ENCODE peak calls at places on chromosomes 16 and 17, in eight cellular contexts. One of them, this sample, is unnamed.

GRCh38 chr17:44948315-44948795 is 782 bp upstream of the KIF18B start:
- DNase-seq in stimulated activated CD4-positive, alpha-beta T cell treated with anti-CD3 and anti-CD28 coated beads, Interleukin-15, amount 100 ng/mL, for 24 hours: no peak
- DNase-seq in smooth muscle cell of the brain vasculature: no peak
- DNase-seq in GM06990: no peak
- DNase-seq in anterior cingulate cortex: no peak
- DNase-seq in NCI-H1048: no peak
- DNase-seq in fibroblast of mammary gland: no peak
- DNase-seq in activated CD8-positive, alpha-beta memory T cell treated with anti-CD3 and anti-CD28 coated beads for 4 hours: no peak
- DNase-seq in this sample: no peak

GRCh38 chr16:10086620-10087019 is 95.6 kb downstream of the GRIN2A start:
- DNase-seq in stimulated activated CD4-positive, alpha-beta T cell treated with anti-CD3 and anti-CD28 coated beads, Interleukin-15, amount 100 ng/mL, for 24 hours: no peak
- DNase-seq in smooth muscle cell of the brain vasculature: no peak
- DNase-seq in GM06990: no peak
- DNase-seq in anterior cingulate cortex: no peak
- DNase-seq in NCI-H1048: no peak
- DNase-seq in fibroblast of mammary gland: no peak
- DNase-seq in activated CD8-positive, alpha-beta memory T cell treated with anti-CD3 and anti-CD28 coated beads for 4 hours: no peak
- DNase-seq in this sample: no peak

GRCh38 chr17:62657664-62658063 is 30.2 kb downstream of the MRC2 start:
- DNase-seq in stimulated activated CD4-positive, alpha-beta T cell treated with anti-CD3 and anti-CD28 coated beads, Interleukin-15, amount 100 ng/mL, for 24 hours: no peak
- DNase-seq in smooth muscle cell of the brain vasculature: no peak
- DNase-seq in GM06990: no peak
- DNase-seq in anterior cingulate cortex: no peak
- DNase-seq in NCI-H1048: no peak
- DNase-seq in fibroblast of mammary gland: no peak
- DNase-seq in activated CD8-positive, alpha-beta memory T cell treated with anti-CD3 and anti-CD28 coated beads for 4 hours: no peak
- DNase-seq in this sample: no peak

GRCh38 chr17:33291248-33292183 is 1.6 kb downstream of the ASIC2 start:
- DNase-seq in stimulated activated CD4-positive, alpha-beta T cell treated with anti-CD3 and anti-CD28 coated beads, Interleukin-15, amount 100 ng/mL, for 24 hours: peak
- DNase-seq in smooth muscle cell of the brain vasculature: no peak
- DNase-seq in GM06990: peak
- DNase-seq in anterior cingulate cortex: peak
- DNase-seq in NCI-H1048: no peak
- DNase-seq in fibroblast of mammary gland: peak
- DNase-seq in activated CD8-positive, alpha-beta memory T cell treated with anti-CD3 and anti-CD28 coated beads for 4 hours: no peak
- DNase-seq in this sample: peak

GRCh38 chr17:20999044-20999573 is 43.7 kb downstream of the USP22 start:
- DNase-seq in stimulated activated CD4-positive, alpha-beta T cell treated with anti-CD3 and anti-CD28 coated beads, Interleukin-15, amount 100 ng/mL, for 24 hours: no peak
- DNase-seq in smooth muscle cell of the brain vasculature: no peak
- DNase-seq in GM06990: no peak
- DNase-seq in anterior cingulate cortex: no peak
- DNase-seq in NCI-H1048: no peak
- DNase-seq in fibroblast of mammary gland: peak
- DNase-seq in activated CD8-positive, alpha-beta memory T cell treated with anti-CD3 and anti-CD28 coated beads for 4 hours: no peak
- DNase-seq in this sample: peak

GRCh38 chr17:49469831-49470568 is 25.1 kb upstream of the NGFR start:
- DNase-seq in stimulated activated CD4-positive, alpha-beta T cell treated with anti-CD3 and anti-CD28 coated beads, Interleukin-15, amount 100 ng/mL, for 24 hours: peak
- DNase-seq in smooth muscle cell of the brain vasculature: no peak
- DNase-seq in GM06990: no peak
- DNase-seq in anterior cingulate cortex: no peak
- DNase-seq in NCI-H1048: no peak
- DNase-seq in fibroblast of mammary gland: peak
- DNase-seq in activated CD8-positive, alpha-beta memory T cell treated with anti-CD3 and anti-CD28 coated beads for 4 hours: no peak
- DNase-seq in this sample: no peak

GRCh38 chr17:28335959-28336871 is 654 bp downstream of the TNFAIP1 start:
- DNase-seq in stimulated activated CD4-positive, alpha-beta T cell treated with anti-CD3 and anti-CD28 coated beads, Interleukin-15, amount 100 ng/mL, for 24 hours: peak
- DNase-seq in smooth muscle cell of the brain vasculature: no peak
- DNase-seq in GM06990: no peak
- DNase-seq in anterior cingulate cortex: peak
- DNase-seq in NCI-H1048: peak
- DNase-seq in fibroblast of mammary gland: peak
- DNase-seq in activated CD8-positive, alpha-beta memory T cell treated with anti-CD3 and anti-CD28 coated beads for 4 hours: no peak
- DNase-seq in this sample: peak

GRCh38 chr16:12449795-12450194 is 353.9 kb downstream of the CPPED1 start:
- DNase-seq in stimulated activated CD4-positive, alpha-beta T cell treated with anti-CD3 and anti-CD28 coated beads, Interleukin-15, amount 100 ng/mL, for 24 hours: peak
- DNase-seq in smooth muscle cell of the brain vasculature: no peak
- DNase-seq in GM06990: no peak
- DNase-seq in anterior cingulate cortex: no peak
- DNase-seq in NCI-H1048: no peak
- DNase-seq in fibroblast of mammary gland: peak
- DNase-seq in activated CD8-positive, alpha-beta memory T cell treated with anti-CD3 and anti-CD28 coated beads for 4 hours: no peak
- DNase-seq in this sample: no peak

GRCh38 chr17:48149174-48150106 is 41.9 kb downstream of the SNX11 start:
- DNase-seq in stimulated activated CD4-positive, alpha-beta T cell treated with anti-CD3 and anti-CD28 coated beads, Interleukin-15, amount 100 ng/mL, for 24 hours: no peak
- DNase-seq in smooth muscle cell of the brain vasculature: no peak
- DNase-seq in GM06990: no peak
- DNase-seq in anterior cingulate cortex: no peak
- DNase-seq in NCI-H1048: no peak
- DNase-seq in fibroblast of mammary gland: no peak
- DNase-seq in activated CD8-positive, alpha-beta memory T cell treated with anti-CD3 and anti-CD28 coated beads for 4 hours: no peak
- DNase-seq in this sample: no peak

GRCh38 chr17:36778458-36778857 is 158.8 kb upstream of the LHX1 start:
- DNase-seq in stimulated activated CD4-positive, alpha-beta T cell treated with anti-CD3 and anti-CD28 coated beads, Interleukin-15, amount 100 ng/mL, for 24 hours: no peak
- DNase-seq in smooth muscle cell of the brain vasculature: no peak
- DNase-seq in GM06990: no peak
- DNase-seq in anterior cingulate cortex: no peak
- DNase-seq in NCI-H1048: no peak
- DNase-seq in fibroblast of mammary gland: no peak
- DNase-seq in activated CD8-positive, alpha-beta memory T cell treated with anti-CD3 and anti-CD28 coated beads for 4 hours: no peak
- DNase-seq in this sample: no peak

GRCh38 chr17:688100-688989 is 26.3 kb downstream of the VPS53 start:
- DNase-seq in stimulated activated CD4-positive, alpha-beta T cell treated with anti-CD3 and anti-CD28 coated beads, Interleukin-15, amount 100 ng/mL, for 24 hours: no peak
- DNase-seq in smooth muscle cell of the brain vasculature: no peak
- DNase-seq in GM06990: no peak
- DNase-seq in anterior cingulate cortex: no peak
- DNase-seq in NCI-H1048: no peak
- DNase-seq in fibroblast of mammary gland: peak
- DNase-seq in activated CD8-positive, alpha-beta memory T cell treated with anti-CD3 and anti-CD28 coated beads for 4 hours: no peak
- DNase-seq in this sample: peak

GRCh38 chr17:66938656-66939055 is 25.9 kb upstream of the CACNG4 start:
- DNase-seq in stimulated activated CD4-positive, alpha-beta T cell treated with anti-CD3 and anti-CD28 coated beads, Interleukin-15, amount 100 ng/mL, for 24 hours: no peak
- DNase-seq in smooth muscle cell of the brain vasculature: no peak
- DNase-seq in GM06990: no peak
- DNase-seq in anterior cingulate cortex: no peak
- DNase-seq in NCI-H1048: no peak
- DNase-seq in fibroblast of mammary gland: no peak
- DNase-seq in activated CD8-positive, alpha-beta memory T cell treated with anti-CD3 and anti-CD28 coated beads for 4 hours: no peak
- DNase-seq in this sample: no peak

GRCh38 chr17:3924421-3925350 is 8.4 kb upstream of the P2RX1 start:
- DNase-seq in stimulated activated CD4-positive, alpha-beta T cell treated with anti-CD3 and anti-CD28 coated beads, Interleukin-15, amount 100 ng/mL, for 24 hours: no peak
- DNase-seq in smooth muscle cell of the brain vasculature: no peak
- DNase-seq in GM06990: no peak
- DNase-seq in anterior cingulate cortex: no peak
- DNase-seq in NCI-H1048: no peak
- DNase-seq in fibroblast of mammary gland: no peak
- DNase-seq in activated CD8-positive, alpha-beta memory T cell treated with anti-CD3 and anti-CD28 coated beads for 4 hours: no peak
- DNase-seq in this sample: no peak

GRCh38 chr16:48608871-48609452 is 1.0 kb downstream of the N4BP1 start:
- DNase-seq in stimulated activated CD4-positive, alpha-beta T cell treated with anti-CD3 and anti-CD28 coated beads, Interleukin-15, amount 100 ng/mL, for 24 hours: peak
- DNase-seq in smooth muscle cell of the brain vasculature: no peak
- DNase-seq in GM06990: no peak
- DNase-seq in anterior cingulate cortex: no peak
- DNase-seq in NCI-H1048: no peak
- DNase-seq in fibroblast of mammary gland: no peak
- DNase-seq in activated CD8-positive, alpha-beta memory T cell treated with anti-CD3 and anti-CD28 coated beads for 4 hours: no peak
- DNase-seq in this sample: no peak

GRCh38 chr16:5028950-5029475 is 4.7 kb downstream of the NAGPA start:
- DNase-seq in stimulated activated CD4-positive, alpha-beta T cell treated with anti-CD3 and anti-CD28 coated beads, Interleukin-15, amount 100 ng/mL, for 24 hours: no peak
- DNase-seq in smooth muscle cell of the brain vasculature: no peak
- DNase-seq in GM06990: no peak
- DNase-seq in anterior cingulate cortex: peak
- DNase-seq in NCI-H1048: no peak
- DNase-seq in fibroblast of mammary gland: no peak
- DNase-seq in activated CD8-positive, alpha-beta memory T cell treated with anti-CD3 and anti-CD28 coated beads for 4 hours: no peak
- DNase-seq in this sample: no peak

GRCh38 chr17:53150101-53150698 is 672.5 kb upstream of the KIF2B start:
- DNase-seq in stimulated activated CD4-positive, alpha-beta T cell treated with anti-CD3 and anti-CD28 coated beads, Interleukin-15, amount 100 ng/mL, for 24 hours: no peak
- DNase-seq in smooth muscle cell of the brain vasculature: no peak
- DNase-seq in GM06990: no peak
- DNase-seq in anterior cingulate cortex: no peak
- DNase-seq in NCI-H1048: no peak
- DNase-seq in fibroblast of mammary gland: no peak
- DNase-seq in activated CD8-positive, alpha-beta memory T cell treated with anti-CD3 and anti-CD28 coated beads for 4 hours: no peak
- DNase-seq in this sample: no peak

GRCh38 chr17:2354311-2354710 is 17.0 kb downstream of the SGSM2 start:
- DNase-seq in stimulated activated CD4-positive, alpha-beta T cell treated with anti-CD3 and anti-CD28 coated beads, Interleukin-15, amount 100 ng/mL, for 24 hours: no peak
- DNase-seq in smooth muscle cell of the brain vasculature: no peak
- DNase-seq in GM06990: no peak
- DNase-seq in anterior cingulate cortex: no peak
- DNase-seq in NCI-H1048: no peak
- DNase-seq in fibroblast of mammary gland: no peak
- DNase-seq in activated CD8-positive, alpha-beta memory T cell treated with anti-CD3 and anti-CD28 coated beads for 4 hours: no peak
- DNase-seq in this sample: no peak

GRCh38 chr17:64411999-64412771 is 21.5 kb upstream of the PECAM1 start:
- DNase-seq in stimulated activated CD4-positive, alpha-beta T cell treated with anti-CD3 and anti-CD28 coated beads, Interleukin-15, amount 100 ng/mL, for 24 hours: no peak
- DNase-seq in smooth muscle cell of the brain vasculature: peak
- DNase-seq in GM06990: no peak
- DNase-seq in anterior cingulate cortex: peak
- DNase-seq in NCI-H1048: no peak
- DNase-seq in fibroblast of mammary gland: peak
- DNase-seq in activated CD8-positive, alpha-beta memory T cell treated with anti-CD3 and anti-CD28 coated beads for 4 hours: no peak
- DNase-seq in this sample: peak

GRCh38 chr16:4098496-4098895 is 17.7 kb downstream of the ADCY9 start:
- DNase-seq in stimulated activated CD4-positive, alpha-beta T cell treated with anti-CD3 and anti-CD28 coated beads, Interleukin-15, amount 100 ng/mL, for 24 hours: no peak
- DNase-seq in smooth muscle cell of the brain vasculature: no peak
- DNase-seq in GM06990: no peak
- DNase-seq in anterior cingulate cortex: no peak
- DNase-seq in NCI-H1048: no peak
- DNase-seq in fibroblast of mammary gland: no peak
- DNase-seq in activated CD8-positive, alpha-beta memory T cell treated with anti-CD3 and anti-CD28 coated beads for 4 hours: no peak
- DNase-seq in this sample: peak

GRCh38 chr17:72022328-72022727 is 98.5 kb upstream of the SOX9 start:
- DNase-seq in stimulated activated CD4-positive, alpha-beta T cell treated with anti-CD3 and anti-CD28 coated beads, Interleukin-15, amount 100 ng/mL, for 24 hours: no peak
- DNase-seq in smooth muscle cell of the brain vasculature: no peak
- DNase-seq in GM06990: no peak
- DNase-seq in anterior cingulate cortex: no peak
- DNase-seq in NCI-H1048: no peak
- DNase-seq in fibroblast of mammary gland: no peak
- DNase-seq in activated CD8-positive, alpha-beta memory T cell treated with anti-CD3 and anti-CD28 coated beads for 4 hours: no peak
- DNase-seq in this sample: no peak

GRCh38 chr17:83062818-83063671 is 16.4 kb upstream of the METRNL start:
- DNase-seq in stimulated activated CD4-positive, alpha-beta T cell treated with anti-CD3 and anti-CD28 coated beads, Interleukin-15, amount 100 ng/mL, for 24 hours: no peak
- DNase-seq in smooth muscle cell of the brain vasculature: no peak
- DNase-seq in GM06990: no peak
- DNase-seq in anterior cingulate cortex: no peak
- DNase-seq in NCI-H1048: no peak
- DNase-seq in fibroblast of mammary gland: no peak
- DNase-seq in activated CD8-positive, alpha-beta memory T cell treated with anti-CD3 and anti-CD28 coated beads for 4 hours: no peak
- DNase-seq in this sample: no peak

GRCh38 chr16:11674818-11675560 is 6.7 kb downstream of the SNN start:
- DNase-seq in stimulated activated CD4-positive, alpha-beta T cell treated with anti-CD3 and anti-CD28 coated beads, Interleukin-15, amount 100 ng/mL, for 24 hours: no peak
- DNase-seq in smooth muscle cell of the brain vasculature: no peak
- DNase-seq in GM06990: no peak
- DNase-seq in anterior cingulate cortex: no peak
- DNase-seq in NCI-H1048: no peak
- DNase-seq in fibroblast of mammary gland: peak
- DNase-seq in activated CD8-positive, alpha-beta memory T cell treated with anti-CD3 and anti-CD28 coated beads for 4 hours: no peak
- DNase-seq in this sample: peak

GRCh38 chr17:38748329-38749221 is at the start of gene PCGF2:
- DNase-seq in stimulated activated CD4-positive, alpha-beta T cell treated with anti-CD3 and anti-CD28 coated beads, Interleukin-15, amount 100 ng/mL, for 24 hours: peak
- DNase-seq in smooth muscle cell of the brain vasculature: no peak
- DNase-seq in GM06990: no peak
- DNase-seq in anterior cingulate cortex: peak
- DNase-seq in NCI-H1048: peak
- DNase-seq in fibroblast of mammary gland: peak
- DNase-seq in activated CD8-positive, alpha-beta memory T cell treated with anti-CD3 and anti-CD28 coated beads for 4 hours: no peak
- DNase-seq in this sample: peak

GRCh38 chr16:165539-166374 is at the start of gene HBM:
- DNase-seq in stimulated activated CD4-positive, alpha-beta T cell treated with anti-CD3 and anti-CD28 coated beads, Interleukin-15, amount 100 ng/mL, for 24 hours: peak
- DNase-seq in smooth muscle cell of the brain vasculature: no peak
- DNase-seq in GM06990: no peak
- DNase-seq in anterior cingulate cortex: no peak
- DNase-seq in NCI-H1048: no peak
- DNase-seq in fibroblast of mammary gland: no peak
- DNase-seq in activated CD8-positive, alpha-beta memory T cell treated with anti-CD3 and anti-CD28 coated beads for 4 hours: no peak
- DNase-seq in this sample: no peak

GRCh38 chr16:55478827-55479559 is at the start of gene MMP2:
- DNase-seq in stimulated activated CD4-positive, alpha-beta T cell treated with anti-CD3 and anti-CD28 coated beads, Interleukin-15, amount 100 ng/mL, for 24 hours: no peak
- DNase-seq in smooth muscle cell of the brain vasculature: peak
- DNase-seq in GM06990: no peak
- DNase-seq in anterior cingulate cortex: peak
- DNase-seq in NCI-H1048: no peak
- DNase-seq in fibroblast of mammary gland: peak
- DNase-seq in activated CD8-positive, alpha-beta memory T cell treated with anti-CD3 and anti-CD28 coated beads for 4 hours: no peak
- DNase-seq in this sample: peak

This sample was measured in cardiac fibroblast.